ENCODE peak calls at places on chromosomes 16 and 17, in seven cellular contexts. V, M, D, G, J, X and S are unnamed samples.

GRCh38 chr17:30235386-30236296 is at the start of gene SLC6A4:
- DNase-seq in V (no peak), M (no peak), D (no peak), G (no peak), J (no peak), X (no peak), S (no peak)

GRCh38 chr16:88825146-88825545 is 13.4 kb upstream of the APRT start:
- DNase-seq in V (no peak), M (no peak), D (no peak), G (no peak), J (no peak), X (no peak), S (no peak)

GRCh38 chr16:53129281-53130192 is 74.7 kb downstream of the CHD9 start:
- DNase-seq in V (peak), M (peak), D (peak), G (no peak), J (no peak), X (no peak), S (no peak)

GRCh38 chr17:44002141-44002848 is 2.1 kb upstream of the NAGS start:
- DNase-seq in V (peak), M (peak), D (peak), G (no peak), J (no peak), X (no peak), S (no peak)

GRCh38 chr16:3880623-3881498 is at the start of gene CREBBP:
- DNase-seq in V (peak), M (peak), D (peak), G (peak), J (peak), X (peak), S (peak)

GRCh38 chr17:14119546-14119945 is 50.2 kb downstream of the COX10 start:
- DNase-seq in V (no peak), M (no peak), D (no peak), G (no peak), J (no peak), X (no peak), S (no peak)

GRCh38 chr16:75073551-75074414 is 42.8 kb downstream of the LDHD start:
- DNase-seq in V (peak), M (peak), D (no peak), G (no peak), J (no peak), X (peak), S (no peak)

GRCh38 chr16:15757630-15758251 is 99.1 kb downstream of the MYH11 start:
- DNase-seq in V (peak), M (no peak), D (no peak), G (no peak), J (no peak), X (peak), S (no peak)

GRCh38 chr17:17391575-17392370 is 85.0 kb upstream of the MED9 start:
- DNase-seq in V (no peak), M (peak), D (peak), G (peak), J (no peak), X (peak), S (no peak)

GRCh38 chr16:6131526-6132050 is 1034.0 kb upstream of the EEF2KMT start:
- DNase-seq in V (no peak), M (peak), D (no peak), G (no peak), J (no peak), X (no peak), S (no peak)

GRCh38 chr17:16371742-16372141 is 9.1 kb upstream of the UBB start:
- DNase-seq in V (no peak), M (peak), D (peak), G (no peak), J (no peak), X (no peak), S (no peak)

GRCh38 chr16:1167276-1168107 is 14.6 kb downstream of the CACNA1H start:
- DNase-seq in V (no peak), M (peak), D (no peak), G (no peak), J (no peak), X (no peak), S (no peak)
- TF ChIP-seq CTCF in V (no peak), M (no peak), D (no peak), G (no peak), J (no peak), X (no peak), S (no peak)

GRCh38 chr17:73841431-73842060 is 197.3 kb upstream of the SDK2 start:
- DNase-seq in V (peak), M (no peak), D (peak), G (peak), J (no peak), X (peak), S (no peak)
- TF ChIP-seq CTCF in V (peak), M (peak), D (peak), G (peak), J (no peak), X (peak), S (peak)

DNA sequence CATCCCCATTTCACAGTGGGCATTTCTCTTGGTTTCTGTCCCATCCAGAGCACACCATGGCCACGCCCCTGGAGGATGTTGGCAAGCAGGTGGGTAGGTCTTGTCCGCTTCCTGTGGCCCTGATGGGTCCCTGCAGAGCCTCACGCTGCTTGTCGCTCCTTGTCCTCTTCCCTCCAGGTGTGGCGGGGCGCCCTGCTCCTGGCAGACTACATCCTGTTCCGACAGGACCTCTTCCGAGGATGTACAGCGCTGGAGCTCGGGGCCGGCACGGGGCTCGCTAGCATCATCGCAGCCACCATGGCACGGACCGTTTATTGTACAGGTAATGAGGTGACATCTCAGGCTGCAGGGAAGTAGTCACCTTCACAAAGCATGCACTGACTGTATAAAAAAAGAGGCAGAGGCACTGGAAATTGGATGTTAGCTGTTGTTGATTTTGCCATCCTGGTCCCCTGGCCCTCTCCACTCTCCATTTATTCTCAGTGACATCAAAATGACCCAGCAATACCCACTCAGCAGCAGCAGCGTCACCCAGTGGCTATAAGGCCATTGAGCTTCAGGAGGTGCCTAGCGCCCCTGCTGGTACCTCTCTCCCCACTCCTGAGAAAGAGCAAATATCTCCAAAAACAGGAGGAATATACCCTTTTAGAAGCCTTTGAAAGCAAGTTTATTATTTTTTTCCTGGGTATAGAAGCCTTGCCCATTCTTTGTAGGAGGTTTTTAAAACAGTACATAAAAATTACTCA is 13.7 kb downstream of the METTL22 start:
- DNase-seq in V (no peak), M (peak), D (peak), G (no peak), J (no peak), X (no peak), S (no peak)
- TF ChIP-seq CTCF in V (no peak), M (peak), D (peak), G (no peak), J (no peak), X (peak), S (no peak)

GRCh38 chr16:66510298-66510697 is 39.6 kb downstream of the TK2 start:
- DNase-seq in V (no peak), M (no peak), D (no peak), G (no peak), J (no peak), X (no peak), S (no peak)

GRCh38 chr16:66512589-66513404 is 37.1 kb downstream of the TK2 start:
- DNase-seq in V (no peak), M (peak), D (peak), G (no peak), J (no peak), X (no peak), S (no peak)

GRCh38 chr16:66510711-66511614 is 39.0 kb downstream of the TK2 start:
- DNase-seq in V (no peak), M (peak), D (peak), G (no peak), J (no peak), X (no peak), S (no peak)

GRCh38 chr16:66509576-66509975 is 40.3 kb downstream of the TK2 start:
- DNase-seq in V (no peak), M (no peak), D (no peak), G (no peak), J (no peak), X (no peak), S (no peak)

GRCh38 chr16:66511615-66512500 is 38.1 kb downstream of the TK2 start:
- DNase-seq in V (peak), M (peak), D (peak), G (no peak), J (no peak), X (no peak), S (no peak)
- TF ChIP-seq CTCF in V (no peak), M (no peak), D (no peak), G (no peak), J (no peak), X (peak), S (no peak)

GRCh38 chr17:27485125-27485524 is 28.9 kb downstream of the KSR1 start:
- DNase-seq in V (no peak), M (no peak), D (no peak), G (no peak), J (no peak), X (no peak), S (peak)
- TF ChIP-seq CTCF in V (no peak), M (no peak), D (no peak), G (no peak), J (no peak), X (no peak), S (no peak)

DNA sequence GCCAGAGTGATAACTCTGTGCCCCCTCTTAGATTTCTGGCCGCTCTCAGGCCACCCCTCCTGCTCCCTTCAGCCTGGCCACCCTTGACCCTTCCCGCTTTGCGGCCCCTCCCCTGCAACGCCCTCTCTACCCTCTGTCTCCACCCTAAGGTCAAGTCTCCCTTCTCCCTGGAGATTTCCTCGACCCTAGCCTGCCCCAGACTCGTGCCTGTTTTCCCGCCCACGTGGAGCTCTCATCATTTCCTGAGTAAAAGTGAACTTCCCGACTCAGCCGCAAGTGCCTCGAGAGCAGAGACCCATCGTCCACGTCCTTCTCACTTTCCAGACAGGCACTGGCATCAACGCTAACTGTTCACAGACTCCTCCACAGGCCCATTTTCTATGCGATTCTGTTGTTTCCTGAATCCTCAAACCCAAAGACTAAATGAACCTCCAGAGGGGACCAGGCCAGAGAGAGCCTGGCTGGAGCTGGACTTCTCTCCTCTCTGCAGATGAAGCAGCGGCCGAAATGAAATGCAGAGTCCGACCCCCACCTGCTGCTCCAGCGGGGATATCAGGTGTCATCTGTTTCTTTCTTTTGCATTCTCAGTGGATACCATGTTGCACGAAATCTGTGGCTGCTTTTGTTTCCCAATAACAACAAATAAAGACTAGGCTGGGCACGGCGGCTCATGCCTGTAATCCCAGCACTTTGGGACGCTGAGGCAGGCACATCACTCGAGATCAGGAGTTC is 52.5 kb downstream of the RTN4RL1 start:
- DNase-seq in V (peak), M (no peak), D (no peak), G (no peak), J (no peak), X (no peak), S (peak)
- TF ChIP-seq CTCF in V (no peak), M (no peak), D (no peak), G (no peak), J (no peak), X (no peak), S (peak)

GRCh38 chr16:25005445-25006306 is 9.5 kb downstream of the ARHGAP17 start:
- DNase-seq in V (peak), M (no peak), D (peak), G (no peak), J (no peak), X (no peak), S (no peak)

GRCh38 chr16:25010542-25010941 is 4.6 kb downstream of the ARHGAP17 start:
- DNase-seq in V (no peak), M (no peak), D (no peak), G (no peak), J (no peak), X (no peak), S (no peak)

GRCh38 chr16:25006504-25007055 is 8.6 kb downstream of the ARHGAP17 start:
- DNase-seq in V (peak), M (peak), D (no peak), G (no peak), J (no peak), X (no peak), S (no peak)

GRCh38 chr16:25009822-25010221 is 5.3 kb downstream of the ARHGAP17 start:
- DNase-seq in V (peak), M (peak), D (no peak), G (no peak), J (no peak), X (no peak), S (peak)

DNA sequence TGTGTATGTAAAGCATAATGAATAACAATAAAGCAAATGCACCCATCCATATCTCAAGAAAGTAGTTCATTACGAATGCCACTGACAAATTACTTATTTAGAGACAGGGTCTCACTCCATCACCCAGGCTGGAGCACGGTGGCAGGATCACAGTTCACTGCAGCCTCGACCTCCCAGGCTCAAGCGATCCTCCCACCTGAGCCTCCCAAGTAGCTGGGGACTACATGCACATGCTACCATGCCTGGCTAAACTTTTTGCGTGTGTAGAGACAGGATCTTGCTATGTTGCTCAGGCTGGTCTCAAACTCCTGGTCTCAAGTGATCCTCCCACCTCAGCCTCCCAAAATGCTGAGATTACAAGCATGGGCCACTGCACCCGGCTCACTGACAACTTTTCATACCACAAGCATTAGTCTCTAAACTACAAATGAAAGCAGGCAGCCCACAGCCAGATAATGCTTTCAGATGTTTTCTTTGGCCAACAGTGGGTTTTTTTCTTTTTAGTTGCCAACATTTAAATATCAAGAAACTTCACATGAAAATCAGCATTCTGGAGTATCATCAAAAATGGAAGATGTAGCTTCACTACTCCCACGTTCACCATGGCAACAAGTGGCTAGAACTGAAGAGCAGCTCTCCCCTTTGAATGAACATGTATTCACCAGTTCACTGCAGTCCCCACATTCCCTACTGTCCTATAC is 7.7 kb downstream of the ARHGAP17 start:
- DNase-seq in V (no peak), M (peak), D (no peak), G (no peak), J (no peak), X (no peak), S (no peak)
- TF ChIP-seq CTCF in V (no peak), M (no peak), D (no peak), G (no peak), J (no peak), X (no peak), S (no peak)